ENCODE peak calls at places on chromosomes 6 and 20, in five cellular contexts. Z is activated T-cell treated with anti-CD3 and anti-CD28 coated beads for 48 hours, C is omental fat pad, K is 8988T, P is prostate gland. S is an unnamed sample.
A peak's percentile ranks its signal among the peaks of the same experiment; 100 is the strongest.

GRCh38 chr20:59835057-59835447 is 98.4 kb downstream of the SYCP2 start:
- DNase-seq in Z (no peak), C (no peak), K (no peak), P (no peak), S (peak; percentile 1)

GRCh38 chr20:44234566-44235317 is 12.4 kb upstream of the GDAP1L1 start:
- DNase-seq in Z (no peak), C (no peak), K (no peak), P (no peak), S (no peak)

GRCh38 chr6:28978959-28979561 is 26.1 kb downstream of the ZNF311 start:
- DNase-seq in Z (no peak), C (no peak), K (no peak), P (no peak), S (no peak)

GRCh38 chr6:106334646-106335448 is 9.3 kb upstream of the ATG5 start:
- DNase-seq in Z (peak; percentile 15), C (no peak), K (no peak), P (peak; percentile 30), S (peak; percentile 72)

GRCh38 chr20:2387180-2387577 is 6.5 kb downstream of the TGM6 start:
- DNase-seq in Z (peak; percentile 57), C (no peak), K (peak; percentile 72), P (no peak), S (peak; percentile 50)

GRCh38 chr20:1390552-1391403 is 2.1 kb downstream of the FKBP1A start:
- DNase-seq in Z (no peak), C (no peak), K (no peak), P (no peak), S (no peak)

GRCh38 chr20:20217626-20218025 is 150.3 kb upstream of the INSM1 start:
- DNase-seq in Z (no peak), C (no peak), K (no peak), P (no peak), S (no peak)

GRCh38 chr20:24870876-24871275 is 78.2 kb upstream of the CST7 start:
- DNase-seq in Z (no peak), C (no peak), K (no peak), P (no peak), S (peak; percentile 5)

GRCh38 chr6:10951675-10952282 is 64.9 kb downstream of the SYCP2L start:
- DNase-seq in Z (no peak), C (no peak), K (no peak), P (no peak), S (peak; percentile 86)

GRCh38 chr6:21213492-21213891 is 380.1 kb upstream of the SOX4 start:
- DNase-seq in Z (no peak), C (no peak), K (no peak), P (no peak), S (no peak)

GRCh38 chr6:137370871-137371633 is 123.1 kb downstream of the OLIG3 start:
- DNase-seq in Z (no peak), C (no peak), K (no peak), P (no peak), S (no peak)

S was measured in choroid plexus epithelial cell.